ENCODE peak calls at places on chromosomes 2 and 18, in six cellular contexts. Q is activated naive CD4-positive, alpha-beta T cell; C is Daoy; P is H1; S is IMR-90; G is non-pigmented ciliary epithelial cell. O is an unnamed sample.
A peak's percentile ranks its signal among the peaks of the same experiment; 100 is the strongest.

GRCh38 chr2:239903803-239904202 is 121.3 kb downstream of the NDUFA10 start:
- DNase-seq in Q (no peak), C (no peak), P (peak; percentile 41), S (no peak), G (no peak), O (no peak)

GRCh38 chr2:65037178-65037577 is 19.0 kb upstream of the CEP68 start:
- DNase-seq in Q (no peak), C (no peak), P (no peak), S (no peak), G (no peak), O (no peak)

GRCh38 chr2:85692039-85692645 is 2.0 kb upstream of the GNLY start:
- DNase-seq in Q (no peak), C (no peak), P (no peak), S (no peak), G (no peak), O (no peak)

GRCh38 chr2:18178736-18179349 is 300.4 kb downstream of the KCNS3 start:
- DNase-seq in Q (no peak), C (peak; percentile 41), P (peak; percentile 63), S (peak; percentile 38), G (no peak), O (no peak)

GRCh38 chr2:241160318-241160717 is 10.1 kb downstream of the PPP1R7 start:
- DNase-seq in Q (no peak), C (no peak), P (no peak), S (no peak), G (no peak), O (no peak)

GRCh38 chr2:190683802-190684201 is 34.9 kb downstream of the NAB1 start:
- DNase-seq in Q (no peak), C (no peak), P (no peak), S (peak; percentile 87), G (no peak), O (no peak)

GRCh38 chr2:108069515-108070310 is 83.4 kb downstream of the SLC5A7 start:
- DNase-seq in Q (no peak), C (no peak), P (no peak), S (no peak), G (no peak), O (no peak)

GRCh38 chr18:10371165-10371564 is 83.3 kb upstream of the APCDD1 start:
- DNase-seq in Q (no peak), C (no peak), P (no peak), S (no peak), G (no peak), O (no peak)

GRCh38 chr2:191691016-191691725 is 13.2 kb downstream of the NABP1 start:
- DNase-seq in Q (no peak), C (peak; percentile 63), P (no peak), S (peak; percentile 87), G (no peak), O (no peak)

GRCh38 chr18:22542400-22542835 is 124.7 kb upstream of the CTAGE1 start:
- DNase-seq in Q (no peak), C (no peak), P (no peak), S (peak; percentile 68), G (no peak), O (no peak)

GRCh38 chr2:143839456-143839855 is 680.5 kb downstream of the ZEB2 start:
- DNase-seq in Q (no peak), C (no peak), P (no peak), S (no peak), G (no peak), O (no peak)

GRCh38 chr2:24123212-24124002 is at the start of the genes FAM228B and PFN4:
- DNase-seq in Q (peak; percentile 13), C (peak; percentile 93), P (peak; percentile 84), S (peak; percentile 76), G (no peak), O (peak; percentile 69)

GRCh38 chr2:8923173-8923572 is 80.3 kb downstream of the MBOAT2 start:
- DNase-seq in Q (no peak), C (no peak), P (no peak), S (no peak), G (no peak), O (no peak)

GRCh38 chr2:209960676-209961630 is 41.5 kb upstream of the RPE start:
- DNase-seq in Q (no peak), C (peak; percentile 61), P (peak; percentile 53), S (peak; percentile 37), G (peak; percentile 36), O (no peak)

GRCh38 chr2:62723253-62723652 is 17.7 kb downstream of the EHBP1 start:
- DNase-seq in Q (no peak), C (no peak), P (no peak), S (no peak), G (no peak), O (no peak)

GRCh38 chr2:86249843-86250402 is 50.7 kb downstream of the MRPL35 start:
- DNase-seq in Q (no peak), C (no peak), P (no peak), S (no peak), G (no peak), O (no peak)

GRCh38 chr2:239395524-239395923 is 5.3 kb downstream of the HDAC4 start:
- DNase-seq in Q (no peak), C (no peak), P (no peak), S (no peak), G (no peak), O (no peak)

GRCh38 chr2:96987264-96987909 is 1.0 kb upstream of the FAM178B start:
- DNase-seq in Q (no peak), C (no peak), P (no peak), S (no peak), G (no peak), O (no peak)

GRCh38 chr2:128196026-128196822 is 105.2 kb downstream of the UGGT1 start:
- DNase-seq in Q (no peak), C (peak; percentile 32), P (peak; percentile 52), S (peak; percentile 81), G (no peak), O (no peak)

GRCh38 chr2:68824831-68825230 is 46.4 kb downstream of the BMP10 start:
- DNase-seq in Q (no peak), C (peak; percentile 69), P (no peak), S (peak; percentile 71), G (no peak), O (no peak)

GRCh38 chr2:9488583-9489547 is 14.5 kb downstream of the IAH1 start:
- DNase-seq in Q (no peak), C (no peak), P (no peak), S (peak; percentile 83), G (peak; percentile 55), O (no peak)

GRCh38 chr2:211879323-211879722 is 659.3 kb downstream of the ERBB4 start:
- DNase-seq in Q (no peak), C (no peak), P (no peak), S (peak; percentile 12), G (no peak), O (no peak)

GRCh38 chr18:39667905-39668304 is 2102.3 kb upstream of the CELF4 start:
- DNase-seq in Q (no peak), C (no peak), P (no peak), S (peak; percentile 28), G (no peak), O (no peak)

GRCh38 chr2:3445891-3446290 is 66.4 kb downstream of the TRAPPC12 start:
- DNase-seq in Q (no peak), C (no peak), P (peak; percentile 23), S (no peak), G (no peak), O (no peak)

GRCh38 chr2:39737661-39738060 is 41.4 kb downstream of the THUMPD2 start:
- DNase-seq in Q (no peak), C (peak; percentile 91), P (peak; percentile 70), S (peak; percentile 93), G (peak; percentile 84), O (no peak)